ENCODE peak calls at places on chromosome 1, in nine cellular contexts. K is stomach, H is suprapubic skin, U is sigmoid colon, X is breast epithelium, P is HL-60, J is K562, V is Panc1, Y is prostate gland. Z is an unnamed sample.

GRCh38 chr1:186076006-186076405 is 299.0 kb downstream of the TPR start:
- DNase-seq in K (no peak), H (no peak), U (no peak), X (no peak), P (no peak), J (no peak), V (no peak), Y (no peak), Z (no peak)

GRCh38 chr1:164591858-164592257 is 32.9 kb downstream of the PBX1 start:
- DNase-seq in K (no peak), H (no peak), U (no peak), X (no peak), P (no peak), J (no peak), V (no peak), Y (no peak), Z (no peak)

GRCh38 chr1:9852410-9853301 is 28.9 kb upstream of the CLSTN1 start:
- DNase-seq in K (no peak), H (no peak), U (no peak), X (peak), P (peak), J (no peak), V (no peak), Y (no peak), Z (no peak)

GRCh38 chr1:215761446-215761845 is 194.3 kb downstream of the KCTD3 start:
- DNase-seq in K (no peak), H (no peak), U (no peak), X (no peak), P (no peak), J (no peak), V (no peak), Y (no peak), Z (no peak)

GRCh38 chr1:63082754-63083153 is 239.6 kb upstream of the FOXD3 start:
- DNase-seq in K (no peak), H (no peak), U (no peak), X (no peak), P (no peak), J (no peak), V (no peak), Y (no peak), Z (no peak)

GRCh38 chr1:155063550-155064108 is at the start of gene EFNA4:
- DNase-seq in K (peak), H (peak), U (peak), X (peak), P (peak), J (peak), V (no peak), Y (peak), Z (peak)

GRCh38 chr1:92442351-92442750 is 44.4 kb downstream of the GFI1 start:
- DNase-seq in K (no peak), H (no peak), U (no peak), X (no peak), P (no peak), J (no peak), V (no peak), Y (no peak), Z (no peak)

GRCh38 chr1:206772228-206773002 is at the start of gene IL10:
- DNase-seq in K (no peak), H (no peak), U (peak), X (no peak), P (no peak), J (no peak), V (no peak), Y (no peak), Z (peak)

GRCh38 chr1:11918779-11919519 is 7.3 kb downstream of the KIAA2013 start:
- DNase-seq in K (no peak), H (no peak), U (peak), X (peak), P (no peak), J (no peak), V (no peak), Y (peak), Z (no peak)

GRCh38 chr1:185539277-185539943 is 194.8 kb upstream of the HMCN1 start:
- DNase-seq in K (no peak), H (no peak), U (no peak), X (no peak), P (no peak), J (no peak), V (no peak), Y (no peak), Z (no peak)

GRCh38 chr1:227729881-227730629 is 5.0 kb downstream of the JMJD4 start:
- DNase-seq in K (no peak), H (no peak), U (no peak), X (no peak), P (no peak), J (peak), V (no peak), Y (no peak), Z (peak)

GRCh38 chr1:58888776-58889341 is 105.0 kb upstream of the JUN start:
- DNase-seq in K (no peak), H (no peak), U (no peak), X (no peak), P (no peak), J (no peak), V (no peak), Y (no peak), Z (no peak)

GRCh38 chr1:232669981-232670763 is 40.2 kb upstream of the SIPA1L2 start:
- DNase-seq in K (no peak), H (no peak), U (no peak), X (no peak), P (no peak), J (no peak), V (no peak), Y (no peak), Z (no peak)

GRCh38 chr1:121522061-121522759 is 337.4 kb downstream of the SRGAP2C start:
- DNase-seq in K (peak), H (no peak), U (no peak), X (no peak), P (no peak), J (no peak), V (no peak), Y (no peak), Z (no peak)

GRCh38 chr1:151653397-151653796 is 41.5 kb downstream of the SNX27 start:
- DNase-seq in K (no peak), H (no peak), U (no peak), X (no peak), P (peak), J (no peak), V (no peak), Y (no peak), Z (no peak)

GRCh38 chr1:240031009-240031408 is 60.7 kb upstream of the FMN2 start:
- DNase-seq in K (no peak), H (no peak), U (no peak), X (no peak), P (no peak), J (no peak), V (peak), Y (no peak), Z (no peak)

GRCh38 chr1:162213281-162213909 is 143.9 kb downstream of the NOS1AP start:
- DNase-seq in K (peak), H (no peak), U (peak), X (peak), P (no peak), J (no peak), V (no peak), Y (peak), Z (peak)

GRCh38 chr1:152870831-152871730 is 7.0 kb upstream of the SMCP start:
- DNase-seq in K (no peak), H (no peak), U (no peak), X (no peak), P (no peak), J (peak), V (peak), Y (no peak), Z (no peak)

GRCh38 chr1:1421147-1421906 is at the start of gene ANKRD65:
- DNase-seq in K (no peak), H (no peak), U (no peak), X (peak), P (no peak), J (no peak), V (no peak), Y (no peak), Z (no peak)

GRCh38 chr1:64155285-64155684 is 48.1 kb upstream of the UBE2U start:
- DNase-seq in K (no peak), H (no peak), U (no peak), X (no peak), P (no peak), J (no peak), V (no peak), Y (no peak), Z (no peak)

GRCh38 chr1:29920784-29921183 is 684.5 kb downstream of the PTPRU start:
- DNase-seq in K (no peak), H (no peak), U (no peak), X (no peak), P (no peak), J (no peak), V (no peak), Y (no peak), Z (no peak)

GRCh38 chr1:206606867-206607266 is 5.4 kb downstream of the EIF2D start:
- DNase-seq in K (no peak), H (no peak), U (no peak), X (no peak), P (peak), J (peak), V (no peak), Y (no peak), Z (no peak)

GRCh38 chr1:206557636-206558473 is 50.5 kb downstream of the RASSF5 start:
- DNase-seq in K (peak), H (no peak), U (no peak), X (no peak), P (peak), J (no peak), V (no peak), Y (no peak), Z (no peak)

GRCh38 chr1:40745180-40745579 is 38.4 kb upstream of the KCNQ4 start:
- DNase-seq in K (no peak), H (no peak), U (no peak), X (no peak), P (no peak), J (no peak), V (no peak), Y (no peak), Z (no peak)

GRCh38 chr1:159091547-159092397 is 15.2 kb upstream of the AIM2 start:
- DNase-seq in K (no peak), H (no peak), U (no peak), X (no peak), P (peak), J (no peak), V (no peak), Y (no peak), Z (no peak)

GRCh38 chr1:204600203-204600602 is 84.0 kb downstream of the MDM4 start:
- DNase-seq in K (no peak), H (no peak), U (no peak), X (no peak), P (no peak), J (no peak), V (no peak), Y (no peak), Z (no peak)

GRCh38 chr1:27614625-27615344 is 10.8 kb upstream of the AHDC1 start:
- DNase-seq in K (no peak), H (no peak), U (no peak), X (no peak), P (no peak), J (peak), V (no peak), Y (no peak), Z (no peak)

GRCh38 chr1:156625436-156626078 is 6.3 kb downstream of the HAPLN2 start:
- DNase-seq in K (peak), H (no peak), U (peak), X (no peak), P (no peak), J (peak), V (no peak), Y (no peak), Z (peak)

GRCh38 chr1:241998412-241998921 is 431 bp downstream of the MAP1LC3C start:
- DNase-seq in K (peak), H (peak), U (peak), X (no peak), P (peak), J (peak), V (peak), Y (no peak), Z (peak)
- H3K4me3 ChIP-seq in K (peak), H (peak), U (no peak), X (peak), P (peak), J (peak), V (peak), Y (no peak), Z (peak)

GRCh38 chr1:78650114-78650513 is 483 bp downstream of the IFI44 start:
- DNase-seq in K (no peak), H (no peak), U (no peak), X (no peak), P (no peak), J (no peak), V (no peak), Y (no peak), Z (no peak)

GRCh38 chr1:78651247-78651646 is 1.6 kb downstream of the IFI44 start:
- DNase-seq in K (no peak), H (no peak), U (no peak), X (no peak), P (no peak), J (no peak), V (no peak), Y (no peak), Z (no peak)

GRCh38 chr1:78647238-78647637 is 2.4 kb upstream of the IFI44 start:
- DNase-seq in K (no peak), H (no peak), U (no peak), X (no peak), P (no peak), J (no peak), V (no peak), Y (no peak), Z (no peak)

GRCh38 chr1:78652019-78652560 is 2.5 kb downstream of the IFI44 start:
- DNase-seq in K (no peak), H (no peak), U (no peak), X (no peak), P (no peak), J (no peak), V (no peak), Y (no peak), Z (no peak)

GRCh38 chr1:78649628-78650027 is at the start of gene IFI44:
- DNase-seq in K (peak), H (peak), U (peak), X (peak), P (no peak), J (no peak), V (no peak), Y (peak), Z (peak)
- TF ChIP-seq POLR2AphosphoS5 in K (peak), H (no peak), U (peak), X (no peak), P (no peak), J (no peak), V (no peak), Y (peak), Z (peak)

DNA sequence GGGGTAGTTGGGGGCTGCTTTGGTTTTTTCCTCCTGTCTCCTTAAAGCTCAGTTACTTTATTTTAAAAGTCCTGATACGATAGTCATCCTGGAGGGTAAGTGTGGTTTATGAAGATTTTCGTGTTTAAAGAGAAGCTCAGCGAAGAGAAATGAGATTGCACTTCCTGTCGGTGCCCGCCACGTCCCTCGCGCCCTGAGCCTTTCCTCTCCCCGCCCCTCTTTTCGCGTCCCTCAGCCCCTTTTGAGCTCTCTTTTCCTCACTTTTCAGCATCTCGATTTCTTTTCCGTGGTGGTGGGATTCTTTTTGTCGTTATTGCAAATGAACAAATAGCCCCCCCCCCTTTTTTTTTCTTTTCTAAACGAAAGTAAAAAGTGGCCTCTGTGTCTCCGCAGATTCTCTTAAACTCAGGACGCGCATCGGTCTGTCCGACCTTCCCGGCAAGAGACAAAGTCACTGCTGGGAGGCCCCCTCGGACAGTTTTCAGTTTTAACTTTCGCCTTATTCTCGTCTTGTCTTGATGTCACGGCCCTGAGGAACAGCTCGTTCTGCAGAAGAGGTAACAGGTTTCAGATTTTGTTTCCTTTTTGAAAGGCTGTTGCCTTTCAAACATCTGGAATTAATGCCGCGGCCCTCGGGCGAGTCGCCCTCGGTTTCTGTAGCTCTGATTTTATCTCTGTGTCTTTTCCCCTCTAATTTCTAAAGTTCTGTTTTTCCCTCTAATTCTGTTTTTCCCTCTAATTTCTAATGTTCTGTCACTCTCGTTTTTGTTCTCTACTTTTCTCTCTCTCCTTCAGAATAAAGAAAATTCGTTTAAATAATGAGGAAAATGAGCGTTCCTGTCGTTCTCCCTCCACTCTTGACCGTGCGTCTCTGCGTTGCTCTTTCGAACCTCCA is 1.0 kb upstream of the DMRTA2 start:
- DNase-seq in K (no peak), H (no peak), U (no peak), X (no peak), P (no peak), J (no peak), V (no peak), Y (no peak), Z (no peak)
- H3K4me3 ChIP-seq in K (peak), H (peak), U (no peak), X (peak), P (peak), J (no peak), V (no peak), Y (no peak), Z (peak)

GRCh38 chr1:116557323-116557878 is 13.4 kb downstream of the CD58 start:
- DNase-seq in K (no peak), H (no peak), U (no peak), X (no peak), P (no peak), J (no peak), V (no peak), Y (no peak), Z (no peak)

GRCh38 chr1:116559304-116559761 is 11.5 kb downstream of the CD58 start:
- DNase-seq in K (no peak), H (no peak), U (no peak), X (no peak), P (no peak), J (no peak), V (no peak), Y (no peak), Z (no peak)

GRCh38 chr1:116560704-116561490 is 9.9 kb downstream of the CD58 start:
- DNase-seq in K (no peak), H (no peak), U (no peak), X (no peak), P (no peak), J (no peak), V (no peak), Y (no peak), Z (no peak)

GRCh38 chr1:116556289-116557006 is 14.4 kb downstream of the CD58 start:
- DNase-seq in K (peak), H (no peak), U (peak), X (peak), P (no peak), J (peak), V (no peak), Y (peak), Z (peak)

DNA sequence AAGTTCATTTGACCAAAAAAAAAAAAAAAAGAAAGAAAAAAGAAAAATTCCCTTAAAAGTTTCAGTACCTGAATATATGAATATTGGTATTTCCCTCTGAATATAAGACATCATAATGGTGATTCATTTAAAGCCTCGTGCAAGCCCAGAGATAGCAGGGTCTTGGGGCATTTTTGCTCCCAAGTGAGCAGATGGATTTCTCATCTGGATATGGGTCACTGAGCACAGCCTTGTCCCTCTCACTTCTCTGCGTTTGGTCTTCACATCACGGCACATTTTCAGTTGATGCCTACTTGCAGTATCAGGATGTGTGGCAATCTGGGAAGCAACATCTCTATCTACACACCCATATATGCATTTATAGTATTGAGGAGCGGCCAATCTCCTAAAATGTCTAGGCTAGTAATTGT is 12.7 kb downstream of the CD58 start:
- DNase-seq in K (no peak), H (no peak), U (no peak), X (no peak), P (no peak), J (no peak), V (no peak), Y (no peak), Z (no peak)
- TF ChIP-seq POLR2AphosphoS5 in K (no peak), H (no peak), U (no peak), X (no peak), P (no peak), J (no peak), V (no peak), Y (no peak), Z (no peak)

DNA sequence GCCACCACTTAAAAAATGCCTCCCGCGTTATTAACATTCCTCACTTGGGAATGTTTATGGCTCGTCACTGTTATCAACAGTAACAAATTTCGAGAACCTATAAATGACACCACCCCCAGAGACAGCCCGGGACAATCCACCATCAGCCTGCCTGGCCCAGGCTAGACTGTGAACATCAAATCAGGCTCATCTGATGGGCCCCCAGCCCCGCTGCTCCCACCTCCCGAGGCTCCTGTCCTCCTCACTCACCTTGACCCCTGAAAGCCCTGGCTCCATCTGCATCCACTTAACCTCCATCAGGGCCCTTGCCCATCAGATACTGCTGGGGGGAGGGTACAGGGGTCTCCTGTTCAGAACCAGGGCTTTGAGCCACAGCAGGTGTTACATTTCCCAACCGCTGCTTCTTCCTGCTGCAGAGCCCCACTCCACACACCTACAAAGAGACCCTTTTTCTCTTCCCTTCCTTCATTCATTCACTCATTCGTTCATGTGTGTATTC is 156.5 kb upstream of the VAMP3 start:
- DNase-seq in K (no peak), H (no peak), U (peak), X (no peak), P (no peak), J (no peak), V (no peak), Y (no peak), Z (no peak)
- H3K4me3 ChIP-seq in K (no peak), H (no peak), U (no peak), X (no peak), P (no peak), J (no peak), V (no peak), Y (no peak), Z (no peak)

DNA sequence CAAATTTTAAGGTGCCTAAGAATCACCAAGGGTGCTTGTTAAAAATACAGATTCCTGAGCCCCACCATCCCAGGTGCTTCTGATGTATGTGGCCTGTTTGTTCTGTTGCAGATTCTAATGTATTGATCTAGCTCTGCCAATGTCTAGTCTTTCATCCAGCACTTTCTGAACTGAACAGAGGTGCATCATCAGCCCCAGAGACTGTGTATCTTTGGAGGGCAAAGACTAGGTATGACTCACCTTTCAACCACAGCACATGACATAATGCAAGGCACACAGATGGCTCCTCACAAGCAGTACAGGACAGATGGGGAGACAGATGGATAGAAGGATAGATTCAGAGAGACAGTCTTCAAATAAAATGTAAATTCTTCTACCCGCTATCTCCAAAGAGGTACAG is 32.3 kb downstream of the CD58 start:
- DNase-seq in K (no peak), H (no peak), U (no peak), X (no peak), P (no peak), J (peak), V (no peak), Y (no peak), Z (no peak)
- TF ChIP-seq POLR2AphosphoS5 in K (no peak), H (no peak), U (no peak), X (no peak), P (no peak), J (no peak), V (no peak), Y (no peak), Z (no peak)

Z was measured in transverse colon.